ENCODE peak calls at places on chromosomes 16 and 17, in ten cellular contexts. I is left lung, P is fibroblast of lung, D is cardiac fibroblast, H is AG04450, W is lung, L is AG09309, Q is PC-9, C is GM12864, V is esophagus squamous epithelium. J is an unnamed sample.

GRCh38 chr17:35432176-35433074 is at the start of gene SLFN12:
- DNase-seq in W (peak; percentile 79), I (no peak), V (no peak), L (peak; percentile 88), D (peak; percentile 97), P (peak; percentile 98), C (peak; percentile 47), Q (peak; percentile 83), H (peak; percentile 95), J (peak; percentile 98)

GRCh38 chr17:18008496-18009268 is 30.3 kb downstream of the ATPAF2 start:
- DNase-seq in H (no peak), D (no peak), L (peak; percentile 50), W (no peak), C (no peak), Q (peak; percentile 94), V (no peak), P (no peak), I (no peak), J (no peak)

GRCh38 chr17:49575524-49576120 is at the start of gene NXPH3:
- DNase-seq in I (peak; percentile 95), H (no peak), Q (no peak), W (peak; percentile 60), L (no peak), P (peak; percentile 27), C (no peak), D (peak; percentile 61), V (no peak), J (peak; percentile 57)

GRCh38 chr16:3950343-3951193 is 70.1 kb upstream of the CREBBP start:
- DNase-seq in L (peak; percentile 91), H (peak; percentile 93), P (peak; percentile 99), W (peak; percentile 89), C (no peak), D (peak; percentile 99), I (peak; percentile 88), V (no peak), Q (no peak), J (peak; percentile 99)

GRCh38 chr17:68775338-68775737 is 174.2 kb upstream of the FAM20A start:
- DNase-seq in C (no peak), W (no peak), Q (no peak), D (peak; percentile 70), L (no peak), P (peak; percentile 31), V (no peak), H (no peak), I (no peak), J (peak; percentile 71)

GRCh38 chr17:11624968-11625367 is 26.7 kb downstream of the DNAH9 start:
- DNase-seq in I (no peak), W (no peak), C (no peak), P (no peak), D (no peak), V (no peak), H (no peak), L (no peak), Q (no peak), J (no peak)

GRCh38 chr16:66948034-66948821 is 12.8 kb upstream of the CES3 start:
- DNase-seq in H (no peak), P (no peak), L (no peak), D (no peak), W (no peak), C (no peak), V (no peak), I (peak; percentile 82), Q (no peak), J (no peak)

GRCh38 chr16:56298948-56299602 is 107.8 kb downstream of the GNAO1 start:
- DNase-seq in P (no peak), Q (no peak), I (no peak), D (no peak), H (no peak), L (no peak), V (no peak), W (no peak), C (no peak), J (no peak)

DNA sequence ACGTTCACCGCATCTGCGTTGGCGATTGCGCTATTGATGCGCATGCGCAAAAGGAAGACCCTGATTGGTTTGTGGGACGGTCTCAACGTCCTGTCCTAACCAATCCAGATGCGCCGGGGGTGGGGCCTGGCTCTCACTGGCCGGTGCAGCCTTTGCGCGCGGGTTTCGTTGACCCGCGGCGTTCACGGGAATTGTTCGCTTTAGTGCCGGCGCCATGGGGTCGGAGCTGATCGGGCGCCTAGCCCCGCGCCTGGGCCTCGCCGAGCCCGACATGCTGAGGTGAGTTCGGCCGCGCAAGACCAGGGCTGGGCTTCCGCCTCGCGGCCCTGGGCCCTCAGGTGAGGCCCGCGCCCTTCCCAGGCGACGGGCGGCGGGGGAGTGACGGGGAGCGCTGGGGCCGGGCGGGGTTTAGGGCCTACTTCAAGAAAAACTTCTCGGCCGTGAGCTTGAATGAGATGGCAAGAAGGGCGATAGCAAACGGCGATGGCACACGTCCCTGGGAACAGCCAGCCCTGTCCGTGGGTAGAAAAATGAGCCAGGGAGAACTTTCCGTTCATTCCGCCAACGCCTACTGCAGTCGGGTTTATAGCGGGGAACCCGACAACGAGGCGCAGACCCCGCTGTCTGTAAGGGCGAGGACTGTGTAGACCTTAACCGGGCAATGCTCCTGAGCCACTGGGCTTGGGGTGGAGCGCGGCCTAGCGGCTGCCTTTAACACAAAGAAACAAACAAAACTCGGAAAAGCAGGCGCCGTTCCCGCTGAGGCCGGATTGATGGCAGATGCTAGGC is at the start of gene ORC6:
- DNase-seq in V (peak; percentile 94), D (peak; percentile 97), L (peak; percentile 82), I (peak; percentile 98), Q (peak; percentile 90), H (peak; percentile 89), W (peak; percentile 99), P (peak; percentile 97), C (peak; percentile 91), J (peak; percentile 97)
- TF ChIP-seq CTCF in V (no peak), D (peak; percentile 54), L (peak; percentile 68), I (no peak), Q (peak; percentile 61), H (peak; percentile 69), W (no peak), P (peak; percentile 55), C (peak; percentile 69), J (peak; percentile 59)

GRCh38 chr16:52574105-52574437 is 27.1 kb upstream of the TOX3 start:
- DNase-seq in P (no peak), H (no peak), W (no peak), Q (no peak), L (no peak), V (no peak), C (no peak), D (no peak), I (no peak), J (no peak)

GRCh38 chr16:52572656-52573055 is 25.7 kb upstream of the TOX3 start:
- DNase-seq in W (no peak), V (no peak), L (no peak), D (no peak), P (no peak), H (no peak), C (no peak), Q (no peak), I (no peak), J (no peak)

GRCh38 chr16:52570495-52571091 is 23.6 kb upstream of the TOX3 start:
- DNase-seq in C (no peak), I (no peak), Q (no peak), H (no peak), W (no peak), L (no peak), P (no peak), V (no peak), D (no peak), J (no peak)

GRCh38 chr16:52577130-52577706 is 30.3 kb upstream of the TOX3 start:
- DNase-seq in C (no peak), W (no peak), L (no peak), P (no peak), H (no peak), D (no peak), V (no peak), I (no peak), Q (no peak), J (no peak)

DNA sequence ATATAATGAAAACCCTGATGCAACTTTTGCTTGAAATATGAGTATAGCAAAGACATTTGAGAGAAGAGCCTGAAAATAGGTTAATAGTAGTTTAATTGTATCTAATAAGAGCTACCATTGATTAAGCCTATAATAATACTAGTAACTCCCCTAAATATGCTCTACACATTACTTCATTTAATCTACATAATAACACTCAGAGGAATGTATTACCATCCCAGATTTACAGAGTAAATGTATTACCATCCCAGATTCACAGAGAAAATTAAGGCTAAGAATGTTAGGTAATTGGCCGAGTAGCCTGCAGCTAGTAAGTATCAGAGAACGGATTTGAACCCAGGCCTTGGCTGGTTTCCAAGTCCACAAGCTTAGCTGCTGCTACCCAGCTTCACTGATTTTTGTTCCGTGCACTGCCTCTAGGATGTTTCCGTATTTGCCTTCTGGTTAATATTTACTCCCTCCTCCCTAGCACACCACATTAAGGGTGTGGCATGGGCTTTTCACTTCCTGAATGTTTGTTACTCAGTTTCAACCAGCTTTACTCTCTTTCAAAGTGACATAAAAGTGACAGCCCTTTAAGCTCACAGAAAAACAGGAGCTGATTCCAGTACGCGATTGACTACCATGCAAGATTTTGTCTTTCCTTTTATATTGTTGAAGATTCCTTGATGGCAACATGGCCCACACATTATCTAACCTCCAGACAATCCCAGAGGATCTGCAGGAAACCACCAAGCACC is 26.6 kb upstream of the TOX3 start:
- DNase-seq in W (no peak), I (no peak), P (no peak), V (no peak), D (no peak), L (no peak), H (no peak), Q (no peak), C (no peak), J (no peak)
- H3K4me3 ChIP-seq in W (no peak overlapping the region), I (no peak overlapping the region), P (no peak overlapping the region), V (no peak overlapping the region), D (no peak overlapping the region), L (no peak overlapping the region), H (no peak overlapping the region), Q (no peak overlapping the region), C (no peak overlapping the region), J (no peak overlapping the region)

DNA sequence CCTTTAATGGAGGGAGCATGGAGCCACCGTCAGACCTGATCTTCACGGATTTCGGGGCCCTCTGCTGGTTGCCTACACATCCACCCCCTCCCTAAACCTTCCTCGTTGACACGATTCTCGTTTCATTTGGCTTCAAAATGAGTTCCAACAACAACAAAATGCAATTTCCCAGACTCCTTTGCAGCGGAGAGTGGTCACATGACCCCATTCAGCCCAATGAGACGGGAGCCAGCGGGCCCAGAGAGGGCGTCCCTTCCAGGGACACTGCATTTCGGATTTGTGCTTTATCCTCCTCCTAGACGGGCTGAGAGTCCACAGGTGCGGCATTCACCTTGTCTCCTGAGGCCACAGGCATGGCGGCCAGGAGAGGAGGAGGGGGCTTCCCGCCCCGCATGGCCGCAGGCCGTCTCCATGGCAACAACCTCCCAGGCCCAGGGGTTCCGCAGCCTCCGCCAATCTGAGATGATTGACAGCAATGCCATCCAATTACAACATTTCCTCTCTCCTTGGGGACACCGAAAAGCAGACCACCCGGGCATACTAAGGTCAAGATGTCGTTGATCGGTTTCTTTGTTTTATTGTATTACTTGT is 259.8 kb downstream of the C16orf95 start:
- DNase-seq in Q (no peak), W (no peak), P (peak; percentile 27), L (no peak), I (no peak), H (no peak), V (no peak), C (no peak), D (no peak), J (no peak)
- TF ChIP-seq CTCF in Q (no peak), W (no peak), P (peak; percentile 23), L (peak; percentile 39), I (no peak), H (peak; percentile 25), V (no peak), C (no peak), D (peak; percentile 15), J (peak; percentile 21)

DNA sequence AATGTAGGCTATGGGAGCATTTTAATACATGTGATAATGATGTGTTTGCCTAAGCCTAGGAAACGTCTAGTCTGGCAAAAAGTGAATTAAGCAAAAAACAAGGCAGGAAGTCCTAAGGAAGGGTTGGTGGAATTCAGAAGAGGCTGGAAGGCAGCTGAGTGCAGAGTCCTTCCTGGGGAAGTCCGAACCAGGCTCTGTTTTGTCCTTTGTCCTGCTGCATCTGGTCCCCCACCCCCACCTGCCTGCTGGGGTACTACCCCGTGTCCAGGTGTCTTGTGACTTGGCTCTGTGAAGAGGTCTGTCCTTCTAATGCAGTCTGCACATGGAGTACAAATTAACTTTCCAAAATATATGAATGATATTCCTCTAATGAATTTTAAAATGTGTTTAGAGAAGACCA is 1.6 kb upstream of the MYH10 start:
- DNase-seq in W (no peak), I (no peak), V (no peak), Q (no peak), D (no peak), H (no peak), P (no peak), C (no peak), L (no peak), J (no peak)
- H3K4me3 ChIP-seq in W (no peak overlapping the region), I (no peak overlapping the region), V (no peak overlapping the region), Q (no peak overlapping the region), D (no peak overlapping the region), H (no peak overlapping the region), P (no peak overlapping the region), C (no peak overlapping the region), L (no peak overlapping the region), J (no peak overlapping the region)

J was measured in fibroblast of villous mesenchyme.